ENCODE peak calls at places on chromosomes 4 and X, in six cellular contexts. B is AG04450, I is suprapubic skin, Y is neuronal stem cell, K is NT2/D1, A is fibroblast of the aortic adventitia. V is an unnamed sample.

GRCh38 chr4:18020145-18020670 is 1.3 kb downstream of the LCORL start:
- DNase-seq in B (no peak), I (peak), Y (no peak), K (no peak), A (peak), V (peak)

GRCh38 chr4:137994858-137995257 is 247.3 kb downstream of the SLC7A11 start:
- DNase-seq in B (no peak), I (no peak), Y (no peak), K (no peak), A (peak), V (no peak)

GRCh38 chr4:31045724-31046318 is 325.7 kb downstream of the PCDH7 start:
- DNase-seq in B (no peak), I (no peak), Y (no peak), K (no peak), A (peak), V (no peak)

GRCh38 chrX:10574663-10575062 is 45.7 kb downstream of the MID1 start:
- DNase-seq in B (no peak), I (no peak), Y (no peak), K (no peak), A (peak), V (no peak)

GRCh38 chr4:85149656-85150055 is 183.2 kb upstream of the WDFY3 start:
- DNase-seq in B (no peak), I (no peak), Y (no peak), K (no peak), A (peak), V (no peak)

GRCh38 chr4:22595684-22596083 is 79.8 kb upstream of the ADGRA3 start:
- DNase-seq in B (no peak), I (no peak), Y (no peak), K (no peak), A (no peak), V (no peak)

GRCh38 chr4:52843958-52844357 is 18.2 kb upstream of the RASL11B start:
- DNase-seq in B (no peak), I (no peak), Y (no peak), K (no peak), A (no peak), V (no peak)

GRCh38 chr4:150714462-150715438 is 132.8 kb downstream of the MAB21L2 start:
- DNase-seq in B (no peak), I (no peak), Y (no peak), K (no peak), A (no peak), V (no peak)

GRCh38 chr4:2941138-2942036 is 21.8 kb downstream of the NOP14 start:
- DNase-seq in B (no peak), I (no peak), Y (no peak), K (no peak), A (no peak), V (peak)

GRCh38 chr4:188411805-188412204 is 272.6 kb downstream of the TRIML1 start:
- DNase-seq in B (no peak), I (no peak), Y (no peak), K (no peak), A (no peak), V (no peak)

GRCh38 chrX:40095588-40096394 is 2.0 kb downstream of the BCOR start:
- DNase-seq in B (no peak), I (no peak), Y (no peak), K (no peak), A (no peak), V (peak)

GRCh38 chr4:39348371-39349265 is 17.5 kb downstream of the RFC1 start:
- DNase-seq in B (no peak), I (no peak), Y (no peak), K (no peak), A (peak), V (no peak)

GRCh38 chr4:77120888-77121508 is 36.0 kb upstream of the CCNG2 start:
- DNase-seq in B (no peak), I (no peak), Y (no peak), K (no peak), A (no peak), V (peak)

GRCh38 chrX:11532291-11533075 is 133.2 kb downstream of the ARHGAP6 start:
- DNase-seq in B (no peak), I (no peak), Y (no peak), K (no peak), A (peak), V (peak)

GRCh38 chr4:7183780-7184460 is 8.4 kb upstream of the SORCS2 start:
- DNase-seq in B (no peak), I (peak), Y (no peak), K (no peak), A (no peak), V (peak)

GRCh38 chr4:124958812-124959211 is 246.3 kb upstream of the ANKRD50 start:
- DNase-seq in B (no peak), I (no peak), Y (no peak), K (no peak), A (no peak), V (no peak)

GRCh38 chrX:45196701-45197100 is 4.0 kb downstream of the DIPK2B start:
- DNase-seq in B (no peak), I (no peak), Y (no peak), K (no peak), A (no peak), V (no peak)

GRCh38 chr4:38026138-38026740 is 66.0 kb downstream of the PTTG2 start:
- DNase-seq in B (no peak), I (no peak), Y (no peak), K (no peak), A (no peak), V (no peak)

GRCh38 chr4:127604949-127605709 is 27.6 kb upstream of the INTU start:
- DNase-seq in B (no peak), I (no peak), Y (peak), K (peak), A (peak), V (peak)

GRCh38 chrX:132022115-132022862 is 813 bp upstream of the STK26 start:
- DNase-seq in B (no peak), I (peak), Y (no peak), K (no peak), A (no peak), V (peak)

GRCh38 chrX:13283968-13284914 is 35.6 kb downstream of the ATXN3L start:
- DNase-seq in B (peak), I (no peak), Y (no peak), K (peak), A (peak), V (peak)

GRCh38 chr4:173051697-173052096 is 116.9 kb upstream of the GALNT7 start:
- DNase-seq in B (no peak), I (no peak), Y (no peak), K (no peak), A (peak), V (no peak)

GRCh38 chrX:119062750-119063374 is 9.9 kb upstream of the CT47C1 start:
- DNase-seq in B (no peak), I (no peak), Y (peak), K (peak), A (peak), V (no peak)

GRCh38 chrX:97039363-97040029 is 155.8 kb downstream of the RPA4 start:
- DNase-seq in B (no peak), I (no peak), Y (no peak), K (no peak), A (peak), V (no peak)

GRCh38 chr4:156642161-156642560 is 329.4 kb downstream of the PDGFC start:
- DNase-seq in B (no peak), I (no peak), Y (no peak), K (no peak), A (no peak), V (no peak)

GRCh38 chr4:156636398-156636797 is 335.2 kb downstream of the PDGFC start:
- DNase-seq in B (no peak), I (no peak), Y (no peak), K (no peak), A (no peak), V (no peak)

GRCh38 chr4:156638332-156638731 is 333.3 kb downstream of the PDGFC start:
- DNase-seq in B (no peak), I (no peak), Y (no peak), K (no peak), A (peak), V (no peak)

GRCh38 chr4:156635046-156635445 is 336.6 kb downstream of the PDGFC start:
- DNase-seq in B (no peak), I (no peak), Y (no peak), K (no peak), A (peak), V (no peak)

GRCh38 chr4:156638925-156639605 is 332.5 kb downstream of the PDGFC start:
- DNase-seq in B (peak), I (no peak), Y (no peak), K (no peak), A (peak), V (no peak)
- H3K4me3 ChIP-seq in B (no peak), I (no peak), Y (no peak), K (no peak), A (no peak), V (no peak)

GRCh38 chr4:54661156-54661555 is 3.4 kb downstream of the KIT start:
- DNase-seq in B (no peak), I (no peak), Y (no peak), K (no peak), A (no peak), V (no peak)

GRCh38 chr4:54659213-54660144 is 1.7 kb downstream of the KIT start:
- DNase-seq in B (no peak), I (no peak), Y (peak), K (no peak), A (peak), V (peak)

GRCh38 chr4:54661686-54662085 is 3.9 kb downstream of the KIT start:
- DNase-seq in B (no peak), I (no peak), Y (no peak), K (no peak), A (peak), V (no peak)

GRCh38 chr4:54660145-54660535 is 2.4 kb downstream of the KIT start:
- DNase-seq in B (no peak), I (no peak), Y (no peak), K (no peak), A (no peak), V (no peak)

DNA sequence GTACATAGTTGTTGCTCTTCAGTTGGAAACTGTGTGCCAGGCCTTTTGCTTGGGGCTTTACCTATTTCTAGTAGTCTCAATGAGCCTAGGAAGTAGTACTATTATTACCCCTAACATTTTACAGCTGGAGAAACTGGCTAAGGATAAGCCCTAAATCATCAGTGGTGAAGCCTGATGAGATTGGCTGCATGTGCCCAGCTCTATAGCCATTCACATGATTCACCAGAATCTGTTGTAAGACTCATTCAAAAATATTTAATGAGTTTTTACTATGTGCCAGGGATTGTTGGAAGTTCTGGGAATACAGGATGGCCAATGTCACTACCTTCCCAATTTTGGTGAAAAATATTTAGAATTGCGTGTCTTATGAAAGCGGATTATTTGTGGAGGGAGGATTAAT is 2.8 kb downstream of the KIT start:
- DNase-seq in B (no peak), I (no peak), Y (no peak), K (no peak), A (no peak), V (no peak)
- H3K4me3 ChIP-seq in B (no peak), I (peak), Y (no peak), K (no peak), A (no peak), V (no peak)

DNA sequence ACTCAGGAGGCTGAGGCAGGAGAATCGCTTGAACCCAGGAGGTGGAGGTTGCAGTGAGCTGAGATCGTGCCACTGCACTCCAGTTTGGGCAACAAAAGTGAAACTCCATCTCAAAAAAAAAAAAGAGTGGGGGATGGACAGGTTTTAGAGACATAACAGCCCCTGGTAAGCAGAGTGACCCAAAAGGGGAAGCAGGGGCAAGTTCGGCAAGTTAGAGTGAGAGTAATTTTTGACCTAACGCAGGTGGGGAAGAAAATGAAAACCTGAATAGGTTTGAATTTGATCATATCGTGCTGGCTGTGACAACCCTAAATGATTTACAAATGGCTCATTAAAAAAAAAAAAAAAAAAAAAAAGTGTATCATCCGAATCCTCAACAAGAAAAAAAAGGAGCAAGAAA is 25.7 kb upstream of the TMEM131L start:
- DNase-seq in B (no peak), I (no peak), Y (no peak), K (no peak), A (no peak), V (no peak)
- H3K4me3 ChIP-seq in B (no peak), I (no peak), Y (no peak), K (no peak), A (no peak), V (no peak)

GRCh38 chr4:186688150-186688943 is 35.3 kb downstream of the FAT1 start:
- DNase-seq in B (no peak), I (no peak), Y (no peak), K (peak), A (no peak), V (peak)
- H3K4me3 ChIP-seq in B (no peak), I (no peak), Y (no peak), K (no peak), A (no peak), V (no peak)

DNA sequence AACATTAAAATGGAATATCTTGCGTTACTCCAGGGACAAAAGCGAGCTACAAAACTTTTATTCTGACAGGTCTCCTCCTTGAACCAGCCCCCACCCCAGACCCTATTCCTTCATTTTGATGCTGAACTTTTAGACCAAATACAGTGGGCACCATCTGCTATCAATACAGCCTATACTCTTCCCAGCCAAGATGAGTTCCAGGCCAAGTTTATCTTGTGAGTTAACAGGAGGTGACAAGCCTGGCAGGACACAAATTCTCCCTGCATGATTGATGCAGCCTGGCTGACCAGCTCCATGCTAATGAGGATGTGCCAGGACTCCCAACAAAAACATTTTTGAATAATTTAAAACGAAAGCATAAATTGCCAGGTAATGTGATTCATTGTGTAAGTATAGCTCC is 125.0 kb downstream of the COL25A1 start:
- DNase-seq in B (no peak), I (no peak), Y (no peak), K (no peak), A (no peak), V (no peak)
- H3K4me3 ChIP-seq in B (no peak), I (no peak), Y (no peak), K (no peak), A (no peak), V (no peak)

GRCh38 chr4:88008133-88008621 is 742 bp downstream of the PKD2 start:
- DNase-seq in B (no peak), I (peak), Y (peak), K (no peak), A (peak), V (peak)
- H3K4me3 ChIP-seq in B (peak), I (peak), Y (peak), K (peak), A (peak), V (peak)

GRCh38 chr4:159240690-159241089 is 137.8 kb downstream of the RAPGEF2 start:
- DNase-seq in B (no peak), I (no peak), Y (no peak), K (no peak), A (peak), V (no peak)
- H3K4me3 ChIP-seq in B (no peak), I (no peak), Y (no peak), K (no peak), A (no peak), V (no peak)

DNA sequence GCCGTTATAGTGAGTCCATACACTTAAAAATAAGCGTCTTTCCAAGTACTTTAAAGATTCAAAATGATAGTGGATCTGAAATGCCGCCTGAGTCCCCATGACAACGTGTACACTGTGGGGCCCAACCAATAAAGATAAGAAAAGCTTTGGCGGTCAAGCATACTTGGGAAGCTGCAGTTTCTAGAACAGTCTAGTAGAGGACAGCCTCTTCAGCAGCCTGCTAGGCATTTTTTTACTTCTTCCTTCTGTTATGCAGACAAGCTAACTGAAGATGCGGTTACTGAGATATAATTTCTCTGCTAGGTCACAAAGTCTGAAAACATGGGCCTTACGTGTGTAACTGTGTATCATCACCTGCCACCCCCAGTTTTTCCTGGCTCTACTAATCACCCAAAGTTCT is 402 bp upstream of the UPRT start:
- DNase-seq in B (no peak), I (no peak), Y (no peak), K (no peak), A (no peak), V (no peak)
- H3K4me3 ChIP-seq in B (peak), I (peak), Y (no peak), K (peak), A (peak), V (peak)

GRCh38 chr4:98720871-98721480 is 62.6 kb upstream of the TSPAN5 start:
- DNase-seq in B (no peak), I (no peak), Y (no peak), K (no peak), A (no peak), V (no peak)

GRCh38 chr4:98722000-98722399 is 63.6 kb upstream of the TSPAN5 start:
- DNase-seq in B (no peak), I (no peak), Y (no peak), K (no peak), A (no peak), V (no peak)

GRCh38 chr4:98712607-98713006 is 54.2 kb upstream of the TSPAN5 start:
- DNase-seq in B (no peak), I (no peak), Y (no peak), K (no peak), A (no peak), V (no peak)

GRCh38 chr4:98711526-98711925 is 53.1 kb upstream of the TSPAN5 start:
- DNase-seq in B (no peak), I (no peak), Y (no peak), K (no peak), A (no peak), V (no peak)

DNA sequence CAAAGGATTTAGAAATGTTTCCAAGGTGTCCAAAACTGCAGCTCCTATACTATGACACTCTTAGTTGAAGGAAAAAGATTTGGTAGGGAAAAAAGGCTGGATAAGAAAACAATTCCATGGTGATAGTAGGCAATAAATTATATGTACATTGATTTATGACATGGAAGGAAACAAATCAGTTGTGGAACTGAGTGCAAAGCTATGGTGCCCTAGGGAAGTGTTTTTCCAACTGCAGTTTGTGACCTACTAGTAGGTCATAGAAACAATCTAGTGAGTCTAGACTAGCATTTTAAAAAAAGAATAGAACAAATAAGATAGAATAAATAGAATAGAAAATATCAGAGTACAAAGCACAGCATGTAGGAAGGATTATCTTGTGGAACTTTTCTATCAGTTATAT is 58.4 kb upstream of the TSPAN5 start:
- DNase-seq in B (no peak), I (no peak), Y (no peak), K (no peak), A (no peak), V (no peak)
- H3K4me3 ChIP-seq in B (no peak), I (no peak), Y (no peak), K (no peak), A (no peak), V (no peak)

DNA sequence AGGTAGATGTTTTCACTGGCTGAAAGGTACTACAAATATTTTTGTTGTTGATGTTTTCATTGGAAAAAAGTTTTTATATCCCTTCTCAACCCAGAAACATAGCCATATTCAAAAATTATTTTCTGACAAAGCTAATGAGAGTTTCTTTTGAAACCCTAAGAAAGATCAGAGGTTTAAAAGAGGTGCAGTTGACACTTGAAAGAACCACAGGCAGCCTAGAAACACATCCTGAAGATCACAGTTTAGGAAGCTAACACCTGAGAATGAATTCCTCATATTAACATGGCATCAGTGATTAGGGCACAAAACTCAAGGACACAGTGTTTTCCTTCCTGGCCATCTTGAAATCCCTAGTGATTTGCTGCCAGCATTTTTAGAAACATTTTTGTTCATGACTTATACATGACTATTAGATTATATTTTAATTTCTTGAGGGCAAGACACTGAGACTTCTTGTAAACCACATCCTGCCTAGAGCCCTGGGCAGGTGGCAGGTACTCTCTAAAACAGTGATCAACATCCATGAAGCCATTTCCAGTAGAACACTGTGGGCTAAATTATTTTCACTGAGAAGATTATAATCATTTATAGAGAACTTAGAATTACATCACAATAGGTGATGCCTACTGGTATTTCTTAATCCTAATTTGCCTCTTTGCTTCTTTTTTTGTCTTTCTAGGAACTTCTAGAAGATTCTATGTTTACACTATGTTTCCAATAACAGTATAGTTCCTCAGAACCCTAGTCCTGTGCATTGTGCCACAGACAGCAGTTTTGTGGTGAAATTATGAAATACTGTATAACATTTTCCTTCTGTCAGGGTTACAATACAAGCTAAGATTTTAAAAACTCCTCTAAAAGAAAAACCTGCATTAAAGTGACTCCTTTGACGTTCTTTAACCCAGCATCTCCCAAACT is 79.9 kb downstream of the ARSJ start:
- DNase-seq in B (no peak), I (no peak), Y (no peak), K (no peak), A (no peak), V (no peak)
- H3K4me3 ChIP-seq in B (no peak), I (no peak), Y (no peak), K (no peak), A (no peak), V (no peak)

V was measured in H7.